ENCODE peak calls at places on chromosome 6, in nine cellular contexts. G is amygdala, D is natural killer cell, Q is neural crest cell, R is NCI-H2171, Y is brain microvascular endothelial cell, C is NCI-H1092 treated with DMSO at 0.1 percent for 48 hours, I is amniotic stem cell, N is GM10248. V is an unnamed sample.

GRCh38 chr6:5132741-5133140 is 47.6 kb downstream of the PPP1R3G start:
- DNase-seq in D (no peak), R (no peak), I (no peak), Y (peak), C (no peak), G (peak), Q (no peak), N (peak), V (no peak)

GRCh38 chr6:133286765-133287164 is 45.6 kb downstream of the EYA4 start:
- DNase-seq in Y (peak), R (peak), Q (no peak), D (no peak), I (no peak), C (no peak), G (no peak), N (no peak), V (no peak)

GRCh38 chr6:133548409-133548808 is 307.3 kb downstream of the EYA4 start:
- DNase-seq in G (no peak), R (no peak), Y (peak), C (no peak), D (no peak), N (no peak), I (peak), Q (no peak), V (no peak)

GRCh38 chr6:48706310-48706709 is 595.3 kb upstream of the PTCHD4 start:
- DNase-seq in I (no peak), G (no peak), R (no peak), Y (no peak), D (no peak), N (no peak), C (no peak), Q (no peak), V (no peak)

GRCh38 chr6:27478141-27478705 is 5.3 kb upstream of the ZNF184 start:
- DNase-seq in R (no peak), D (no peak), C (no peak), Y (no peak), G (no peak), N (no peak), I (no peak), Q (no peak), V (no peak)

GRCh38 chr6:28004350-28005123 is 47.5 kb downstream of the OR2B6 start:
- DNase-seq in D (no peak), R (no peak), G (no peak), N (no peak), Q (no peak), I (no peak), Y (no peak), C (no peak), V (no peak)

GRCh38 chr6:66900081-66900770 is 1193.2 kb upstream of the EYS start:
- DNase-seq in I (no peak), N (no peak), Q (no peak), D (no peak), Y (no peak), C (no peak), R (no peak), G (no peak), V (no peak)

GRCh38 chr6:9161731-9162130 is 726.4 kb upstream of the SLC35B3 start:
- DNase-seq in I (no peak), Q (no peak), R (no peak), N (no peak), G (no peak), D (no peak), C (no peak), Y (no peak), V (no peak)

GRCh38 chr6:159043986-159044385 is 805 bp downstream of the TAGAP start:
- DNase-seq in N (no peak), G (no peak), R (no peak), I (no peak), Y (no peak), Q (no peak), C (no peak), D (peak), V (no peak)

GRCh38 chr6:170043881-170044790 is 246.7 kb downstream of the DLL1 start:
- DNase-seq in Y (no peak), N (no peak), Q (no peak), I (no peak), G (no peak), C (no peak), D (no peak), R (no peak), V (no peak)

GRCh38 chr6:36345681-36346417 is 9.2 kb upstream of the BNIP5 start:
- DNase-seq in D (no peak), C (no peak), G (no peak), R (no peak), Y (no peak), Q (no peak), I (no peak), N (no peak), V (peak)

GRCh38 chr6:165831812-165832470 is 168.9 kb upstream of the PDE10A start:
- DNase-seq in Q (no peak), N (no peak), G (no peak), I (no peak), C (no peak), Y (no peak), D (no peak), R (no peak), V (no peak)

GRCh38 chr6:44685213-44685612 is 297.7 kb downstream of the CDC5L start:
- DNase-seq in Y (no peak), Q (no peak), G (no peak), N (no peak), R (no peak), C (no peak), D (no peak), I (no peak), V (no peak)

GRCh38 chr6:37372116-37372515 is 18.3 kb downstream of the RNF8 start:
- DNase-seq in N (no peak), C (no peak), I (no peak), D (no peak), Y (no peak), Q (no peak), R (no peak), G (no peak), V (no peak)

GRCh38 chr6:1608222-1608975 is 1.3 kb upstream of the FOXC1 start:
- DNase-seq in Q (no peak), C (no peak), I (no peak), Y (no peak), G (no peak), R (no peak), N (no peak), D (no peak), V (no peak)

GRCh38 chr6:63352587-63353281 is 33.0 kb upstream of the LGSN start:
- DNase-seq in Y (peak), N (peak), Q (peak), C (no peak), G (peak), D (no peak), I (no peak), R (no peak), V (no peak)

GRCh38 chr6:106870069-106870468 is 104.5 kb downstream of the CD24 start:
- DNase-seq in Y (peak), N (no peak), C (no peak), Q (no peak), I (no peak), D (no peak), R (no peak), G (no peak), V (no peak)

GRCh38 chr6:134000443-134000842 is 47.4 kb downstream of the TBPL1 start:
- DNase-seq in N (no peak), Q (no peak), C (no peak), I (no peak), R (no peak), D (no peak), Y (no peak), G (no peak), V (no peak)

GRCh38 chr6:169328112-169328801 is 74.6 kb upstream of the THBS2 start:
- DNase-seq in D (no peak), N (no peak), C (no peak), I (no peak), Y (peak), G (no peak), R (no peak), Q (no peak), V (no peak)

GRCh38 chr6:159999240-159999671 is 30.4 kb downstream of the IGF2R start:
- DNase-seq in N (no peak), C (no peak), I (no peak), G (no peak), D (no peak), Y (no peak), Q (no peak), R (no peak), V (no peak)

GRCh38 chr6:35969676-35970075 is 48.8 kb upstream of the SRPK1 start:
- DNase-seq in D (no peak), G (no peak), I (no peak), Y (no peak), R (no peak), Q (no peak), C (no peak), N (no peak), V (no peak)

V was measured in NCI-H1048.